ENCODE peak calls at places on chromosomes 13 and 19, in five cellular contexts. E is CD8-positive, alpha-beta T cell; Q is prostate gland; J is psoas muscle; N is adrenal gland. V is an unnamed sample.

GRCh38 chr13:84399320-84400085 is 517.2 kb upstream of the SLITRK1 start:
- DNase-seq in Q (no peak), N (no peak), J (no peak), E (no peak), V (no peak)

GRCh38 chr13:40315416-40316064 is 350.9 kb downstream of the FOXO1 start:
- DNase-seq in J (peak), Q (no peak), E (peak), N (peak), V (peak)

GRCh38 chr19:33620611-33621010 is 1.1 kb upstream of the CHST8 start:
- DNase-seq in N (no peak), E (no peak), J (no peak), Q (no peak), V (no peak)

GRCh38 chr13:34513526-34513925 is 428.5 kb upstream of the NBEA start:
- DNase-seq in E (no peak), N (no peak), Q (no peak), J (no peak), V (no peak)

GRCh38 chr19:16118489-16119033 is 6.9 kb downstream of the RAB8A start:
- DNase-seq in J (no peak), E (no peak), N (peak), Q (no peak), V (peak)

GRCh38 chr19:7899751-7900352 is 3.8 kb upstream of the MAP2K7 start:
- DNase-seq in Q (no peak), N (no peak), J (no peak), E (no peak), V (no peak)

GRCh38 chr13:44249439-44249838 is 124.2 kb upstream of the SERP2 start:
- DNase-seq in Q (peak), J (peak), E (no peak), N (no peak), V (no peak)

GRCh38 chr13:50424993-50425392 is 409.7 kb downstream of the KCNRG start:
- DNase-seq in N (no peak), J (no peak), Q (no peak), E (no peak), V (no peak)

GRCh38 chr13:33264620-33264978 is 21.0 kb downstream of the STARD13 start:
- DNase-seq in N (peak), E (no peak), J (peak), Q (no peak), V (no peak)

GRCh38 chr13:107231941-107232340 is 664.0 kb upstream of the ARGLU1 start:
- DNase-seq in J (no peak), Q (no peak), E (no peak), N (no peak), V (no peak)

GRCh38 chr13:26759156-26759906 is 1.3 kb downstream of the GPR12 start:
- DNase-seq in J (no peak), Q (no peak), E (no peak), N (no peak), V (no peak)

GRCh38 chr13:46575843-46576242 is 22.9 kb downstream of the LRCH1 start:
- DNase-seq in E (no peak), Q (no peak), J (no peak), N (peak), V (no peak)

GRCh38 chr13:30700364-30700763 is 35.0 kb upstream of the ALOX5AP start:
- DNase-seq in E (no peak), N (no peak), J (no peak), Q (no peak), V (no peak)

GRCh38 chr13:30697177-30697953 is 38.0 kb upstream of the ALOX5AP start:
- DNase-seq in N (no peak), Q (no peak), J (no peak), E (no peak), V (no peak)

GRCh38 chr13:30698488-30699005 is 36.8 kb upstream of the ALOX5AP start:
- DNase-seq in N (no peak), Q (no peak), E (no peak), J (no peak), V (no peak)

GRCh38 chr13:30698023-30698422 is 37.3 kb upstream of the ALOX5AP start:
- DNase-seq in E (no peak), N (no peak), J (no peak), Q (no peak), V (no peak)

GRCh38 chr13:30696278-30697176 is 38.8 kb upstream of the ALOX5AP start:
- DNase-seq in Q (no peak), E (no peak), J (peak), N (peak), V (peak)
- H3K4me3 ChIP-seq in Q (no peak), E (no peak), J (no peak), N (no peak), V (no peak)

GRCh38 chr19:4557971-4558941 is 1.2 kb downstream of the SEMA6B start:
- DNase-seq in E (peak), N (peak), J (no peak), Q (no peak), V (no peak)

GRCh38 chr19:4555657-4556561 is 3.6 kb downstream of the SEMA6B start:
- DNase-seq in N (no peak), Q (no peak), E (no peak), J (no peak), V (no peak)

GRCh38 chr19:4556574-4557185 is 2.8 kb downstream of the SEMA6B start:
- DNase-seq in Q (no peak), E (no peak), N (peak), J (no peak), V (peak)

GRCh38 chr19:4559569-4559968 is at the start of gene SEMA6B:
- DNase-seq in N (peak), E (no peak), Q (no peak), J (peak), V (no peak)

DNA sequence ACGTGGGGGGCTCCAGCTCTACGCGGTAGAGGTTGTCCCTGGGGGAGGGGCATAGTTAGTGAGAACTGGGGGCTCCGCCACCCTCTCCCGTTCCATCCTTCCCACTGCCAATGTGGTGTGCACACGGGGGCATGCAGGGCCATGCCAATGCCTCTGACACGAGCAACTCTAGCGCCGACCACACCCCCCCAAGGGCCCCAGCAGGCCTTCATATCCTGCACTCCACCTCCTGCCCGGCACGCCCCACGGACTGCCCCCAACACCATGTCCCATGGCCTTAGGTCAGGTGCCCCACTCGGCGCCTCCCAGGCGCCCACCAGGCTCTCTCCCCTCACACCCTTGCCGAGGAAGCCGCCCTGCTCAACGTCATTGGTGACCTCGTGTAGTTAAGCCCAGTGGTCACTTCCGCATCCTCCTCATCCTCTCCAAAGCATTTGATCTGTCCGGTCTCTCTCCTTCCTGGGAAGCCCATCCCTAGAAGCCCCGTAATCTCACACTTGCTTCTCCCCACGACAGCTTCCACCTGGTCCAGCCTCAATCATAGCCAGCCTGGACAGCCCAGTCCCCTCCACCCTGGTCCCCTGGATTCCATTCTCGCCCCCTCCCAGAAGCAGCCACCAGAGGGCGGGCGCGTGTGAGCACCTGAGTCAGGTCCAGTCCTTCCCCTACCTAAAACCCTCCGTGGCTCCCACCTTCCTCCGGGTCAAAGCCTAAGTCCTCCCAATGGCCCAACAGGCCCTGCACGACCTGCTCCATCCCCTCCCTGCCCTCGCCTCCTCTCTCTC is 2.1 kb downstream of the SEMA6B start:
- DNase-seq in J (no peak), N (no peak), E (no peak), Q (no peak), V (peak)
- TF ChIP-seq CTCF in J (no peak), N (no peak), E (no peak), Q (no peak), V (peak)

GRCh38 chr13:108407495-108407894 is 138.0 kb downstream of the TNFSF13B start:
- DNase-seq in Q (no peak), J (no peak), E (no peak), N (no peak), V (no peak)

GRCh38 chr13:108409735-108410134 is 140.2 kb downstream of the TNFSF13B start:
- DNase-seq in N (no peak), E (no peak), J (no peak), Q (no peak), V (no peak)

GRCh38 chr13:108402850-108403249 is 133.3 kb downstream of the TNFSF13B start:
- DNase-seq in J (no peak), N (no peak), E (no peak), Q (no peak), V (no peak)

GRCh38 chr13:108408670-108409069 is 139.2 kb downstream of the TNFSF13B start:
- DNase-seq in Q (no peak), J (no peak), E (no peak), N (no peak), V (no peak)
- H3K4me3 ChIP-seq in Q (no peak), J (no peak), E (no peak), N (no peak), V (no peak)

GRCh38 chr13:113430378-113431110 is 22.7 kb downstream of the ADPRHL1 start:
- DNase-seq in J (no peak), N (no peak), E (no peak), Q (no peak), V (no peak)
- TF ChIP-seq CTCF in J (no peak), N (no peak), E (no peak), Q (no peak), V (no peak)

GRCh38 chr19:45876411-45877197 is 9.3 kb downstream of the IRF2BP1 start:
- DNase-seq in N (no peak), Q (peak), E (no peak), J (peak), V (no peak)
- H3K4me3 ChIP-seq in N (no peak), Q (peak), E (no peak), J (peak), V (no peak)

DNA sequence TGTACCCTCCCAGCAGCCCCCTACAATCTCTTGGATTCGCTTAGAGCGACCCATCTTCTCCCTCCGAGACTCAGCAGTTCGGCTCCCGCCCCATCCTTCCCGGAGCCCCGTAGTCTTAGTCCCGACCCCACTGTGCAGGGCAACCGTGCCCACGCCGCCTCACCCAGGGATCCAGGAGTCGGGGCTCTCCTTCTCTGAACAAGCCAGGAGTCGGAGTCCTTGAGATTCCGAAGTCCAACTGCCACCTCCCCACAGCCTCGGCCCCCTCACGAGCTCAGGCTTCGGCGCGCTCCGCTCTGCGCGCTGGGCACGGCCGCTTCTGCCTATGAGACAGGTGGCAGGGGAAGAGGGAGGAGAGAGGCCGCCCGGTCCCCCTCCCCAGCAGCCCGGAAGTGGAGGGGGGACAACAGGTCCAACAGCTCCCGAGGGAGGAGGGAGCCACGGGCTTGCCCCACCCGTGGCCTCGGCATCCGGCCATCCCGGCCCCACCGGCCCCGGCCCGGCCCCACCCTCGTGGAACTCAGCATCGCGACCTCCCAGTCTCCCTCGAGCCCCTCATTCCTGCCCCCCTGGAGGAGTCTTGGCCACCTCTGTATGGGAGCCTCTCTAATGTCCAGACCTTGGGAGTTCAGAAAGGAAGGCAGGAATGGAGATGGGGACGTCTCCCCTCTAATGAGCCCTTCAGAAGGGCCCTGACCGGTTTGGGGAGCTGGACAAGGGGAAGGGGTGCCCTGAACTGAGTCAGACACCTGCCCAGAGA is at the start of gene PHLDB3:
- DNase-seq in E (peak), N (peak), J (peak), Q (peak), V (peak)
- TF ChIP-seq CTCF in E (no peak), N (no peak), J (no peak), Q (no peak), V (no peak)

GRCh38 chr19:28400953-28401671 is 811.8 kb downstream of the UQCRFS1 start:
- DNase-seq in N (no peak), J (no peak), Q (no peak), E (no peak), V (no peak)

GRCh38 chr19:28402701-28403290 is 810.2 kb downstream of the UQCRFS1 start:
- DNase-seq in N (no peak), E (no peak), Q (no peak), J (no peak), V (no peak)

GRCh38 chr19:28399187-28399586 is 813.8 kb downstream of the UQCRFS1 start:
- DNase-seq in J (no peak), Q (no peak), N (no peak), E (no peak), V (no peak)

GRCh38 chr19:28403698-28404099 is 809.3 kb downstream of the UQCRFS1 start:
- DNase-seq in Q (no peak), E (no peak), J (no peak), N (peak), V (no peak)

DNA sequence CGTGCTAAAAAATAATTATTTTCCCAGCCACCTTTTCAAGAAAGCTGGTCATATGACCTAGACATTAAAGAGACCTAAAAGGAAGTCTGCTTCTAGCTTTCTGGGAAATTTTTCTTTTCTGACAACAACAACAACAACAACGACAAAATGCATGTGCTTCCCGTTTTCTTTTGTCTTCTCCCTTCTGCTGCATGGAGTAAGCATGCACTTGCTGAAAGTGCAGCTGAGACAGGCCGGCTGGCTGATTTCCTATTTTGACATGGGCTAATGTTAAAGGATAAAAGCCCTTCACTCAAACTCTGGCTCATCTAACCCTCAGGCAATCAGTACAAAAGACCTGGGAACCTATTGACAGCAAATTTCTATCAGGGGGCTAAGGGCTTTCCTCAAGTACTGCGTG is 811.2 kb downstream of the UQCRFS1 start:
- DNase-seq in N (no peak), J (no peak), Q (no peak), E (no peak), V (no peak)
- H3K4me3 ChIP-seq in N (no peak), J (no peak), Q (no peak), E (no peak), V (no peak)

GRCh38 chr19:19385131-19385899 is 20.2 kb upstream of the GATAD2A start:
- DNase-seq in J (peak), E (peak), N (peak), Q (peak), V (peak)
- TF ChIP-seq CTCF in J (peak), E (no peak), N (peak), Q (peak), V (peak)

DNA sequence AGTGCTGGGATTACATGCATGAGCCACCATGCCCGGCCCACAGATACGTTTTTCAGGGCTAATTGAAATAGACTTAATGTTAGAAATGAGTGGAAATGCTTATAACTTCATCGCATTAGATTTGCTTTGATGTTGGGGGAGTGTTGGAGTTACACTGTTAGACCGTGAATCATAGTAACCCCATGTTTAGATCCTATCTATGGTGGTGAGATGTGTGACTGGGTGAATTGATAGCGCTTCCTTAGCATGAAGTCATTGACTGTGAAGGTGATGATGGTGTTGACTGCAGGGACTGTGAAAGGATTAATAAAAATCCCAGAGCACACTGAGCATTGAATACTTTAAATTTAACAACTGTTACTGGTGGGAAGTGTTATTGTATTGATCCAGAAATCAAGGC is 1.7 kb downstream of the ZNF264 start:
- DNase-seq in N (no peak), E (no peak), J (no peak), Q (no peak), V (no peak)
- H3K4me3 ChIP-seq in N (peak), E (peak), J (peak), Q (peak), V (no peak)

V was measured in GM12865.